ENCODE peak calls at places on chromosome 6, in four cellular contexts. T is CD8-positive, alpha-beta T cell; V is sigmoid colon; F is stimulated activated CD8-positive, alpha-beta memory T cell treated with anti-CD3 and anti-CD28 coated beads, Interleukin-2, amount 100 ng/mL, for 1 hour. U is an unnamed sample.

GRCh38 chr6:39625209-39625608 is 100.0 kb downstream of the KIF6 start:
- DNase-seq in F (no peak), T (no peak), V (no peak), U (no peak)

GRCh38 chr6:77463308-77463880 is at the start of gene HTR1B:
- DNase-seq in V (peak; percentile 59), F (no peak), T (no peak), U (no peak)

GRCh38 chr6:137864812-137865508 is 2.1 kb upstream of the TNFAIP3 start:
- DNase-seq in V (no peak), F (no peak), T (no peak), U (no peak)

GRCh38 chr6:5072440-5072839 is 12.7 kb upstream of the PPP1R3G start:
- DNase-seq in F (no peak), T (no peak), V (no peak), U (no peak)

GRCh38 chr6:42030585-42031506 is 19.5 kb upstream of the TAF8 start:
- DNase-seq in T (no peak), V (no peak), F (no peak), U (no peak)

GRCh38 chr6:133341607-133342158 is 100.5 kb downstream of the EYA4 start:
- DNase-seq in T (no peak), F (no peak), V (no peak), U (no peak)

GRCh38 chr6:8888468-8888867 is 453.1 kb upstream of the SLC35B3 start:
- DNase-seq in V (no peak), T (no peak), F (no peak), U (no peak)

GRCh38 chr6:38612386-38612965 is 27.3 kb downstream of the BTBD9 start:
- DNase-seq in V (no peak), F (no peak), T (no peak), U (peak; percentile 40)

GRCh38 chr6:145278163-145278807 is 457.0 kb downstream of the EPM2A start:
- DNase-seq in F (no peak), V (no peak), T (no peak), U (no peak)

GRCh38 chr6:107408714-107409113 is 50.6 kb downstream of the PDSS2 start:
- DNase-seq in T (no peak), V (no peak), F (no peak), U (no peak)

GRCh38 chr6:152026291-152026690 is 218.8 kb downstream of the ESR1 start:
- DNase-seq in T (no peak), V (no peak), F (no peak), U (no peak)

GRCh38 chr6:154347981-154348380 is 8.6 kb downstream of the IPCEF1 start:
- DNase-seq in F (no peak), T (no peak), V (no peak), U (no peak)

GRCh38 chr6:72844614-72845013 is 222.8 kb downstream of the KCNQ5 start:
- DNase-seq in T (no peak), F (no peak), V (no peak), U (no peak)

GRCh38 chr6:31401403-31401802 is 2.0 kb upstream of the MICA start:
- DNase-seq in V (peak; percentile 82), T (peak; percentile 35), F (no peak), U (peak; percentile 45)

GRCh38 chr6:52389626-52390360 is 27.8 kb downstream of the PAQR8 start:
- DNase-seq in F (peak; percentile 9), V (no peak), T (peak; percentile 72), U (no peak)

GRCh38 chr6:113178349-113178748 is 678.8 kb upstream of the MARCKS start:
- DNase-seq in F (no peak), V (no peak), T (no peak), U (no peak)

GRCh38 chr6:127808118-127808517 is 92.7 kb downstream of the THEMIS start:
- DNase-seq in T (no peak), F (no peak), V (no peak), U (no peak)

GRCh38 chr6:102619585-102619984 is 1226.1 kb downstream of the GRIK2 start:
- DNase-seq in V (no peak), T (no peak), F (no peak), U (no peak)